ENCODE peak calls at places on chromosomes 7 and 10, in six cellular contexts. P is IMR-90, L is H9, V is neuronal stem cell, K is H1, W is mesenchymal stem cell. D is an unnamed sample.
A peak's percentile ranks its signal among the peaks of the same experiment; 100 is the strongest.

GRCh38 chr10:86756511-86757109 is at the start of gene BMPR1A:
- DNase-seq in P (peak; percentile 86), L (peak; percentile 91), V (peak; percentile 57), K (no peak), W (no peak), D (peak; percentile 97)

GRCh38 chr7:54743580-54743979 is 15.4 kb downstream of the SEC61G start:
- DNase-seq in P (peak; percentile 24), L (no peak), V (no peak), K (no peak), W (peak; percentile 4), D (no peak)

GRCh38 chr10:86178401-86179142 is 188.0 kb downstream of the GRID1 start:
- DNase-seq in P (no peak), L (peak; percentile 84), V (peak; percentile 12), K (peak; percentile 83), W (no peak), D (peak; percentile 73)

GRCh38 chr7:68321776-68322496 is 1276.3 kb upstream of the AUTS2 start:
- DNase-seq in P (no peak), L (no peak), V (no peak), K (no peak), W (no peak), D (no peak)

GRCh38 chr10:102616071-102616770 is 28.1 kb upstream of the TRIM8 start:
- DNase-seq in P (no peak), L (no peak), V (no peak), K (no peak), W (peak; percentile 56), D (no peak)

GRCh38 chr7:44967571-44968446 is 11.0 kb downstream of the MYO1G start:
- DNase-seq in P (no peak), L (peak; percentile 78), V (no peak), K (peak; percentile 72), W (no peak), D (peak; percentile 60)

GRCh38 chr7:141527076-141527475 is 24.1 kb upstream of the AGK start:
- DNase-seq in P (no peak), L (no peak), V (no peak), K (no peak), W (no peak), D (no peak)

GRCh38 chr7:27175005-27175625 is 995 bp upstream of the HOXA10 start:
- DNase-seq in P (no peak), L (peak; percentile 36), V (no peak), K (peak; percentile 45), W (no peak), D (peak; percentile 52)

GRCh38 chr7:133535308-133535707 is 282.4 kb downstream of the EXOC4 start:
- DNase-seq in P (no peak), L (no peak), V (no peak), K (no peak), W (no peak), D (peak; percentile 11)

GRCh38 chr10:49292565-49293207 is 6.3 kb upstream of the C10orf71 start:
- DNase-seq in P (no peak), L (no peak), V (no peak), K (no peak), W (no peak), D (no peak)

GRCh38 chr10:97760461-97761257 is 11.1 kb downstream of the SFRP5 start:
- DNase-seq in P (no peak), L (no peak), V (no peak), K (no peak), W (no peak), D (no peak)

GRCh38 chr10:97761331-97761865 is 10.4 kb downstream of the SFRP5 start:
- DNase-seq in P (no peak), L (no peak), V (no peak), K (no peak), W (no peak), D (no peak)

GRCh38 chr10:97762056-97762455 is 9.7 kb downstream of the SFRP5 start:
- DNase-seq in P (no peak), L (no peak), V (no peak), K (no peak), W (no peak), D (no peak)

GRCh38 chr10:97759157-97759980 is 12.4 kb downstream of the SFRP5 start:
- DNase-seq in P (peak; percentile 52), L (peak; percentile 87), V (peak; percentile 68), K (peak; percentile 95), W (peak; percentile 68), D (peak; percentile 88)

GRCh38 chr10:97759981-97760345 is 11.8 kb downstream of the SFRP5 start:
- DNase-seq in P (no peak), L (no peak), V (no peak), K (no peak), W (no peak), D (no peak)
- H2BK15ac ChIP-seq in P (no peak overlapping the region), L (no peak overlapping the region), V (no peak overlapping the region), K (no peak overlapping the region), W (no peak overlapping the region), D (no peak overlapping the region)

DNA sequence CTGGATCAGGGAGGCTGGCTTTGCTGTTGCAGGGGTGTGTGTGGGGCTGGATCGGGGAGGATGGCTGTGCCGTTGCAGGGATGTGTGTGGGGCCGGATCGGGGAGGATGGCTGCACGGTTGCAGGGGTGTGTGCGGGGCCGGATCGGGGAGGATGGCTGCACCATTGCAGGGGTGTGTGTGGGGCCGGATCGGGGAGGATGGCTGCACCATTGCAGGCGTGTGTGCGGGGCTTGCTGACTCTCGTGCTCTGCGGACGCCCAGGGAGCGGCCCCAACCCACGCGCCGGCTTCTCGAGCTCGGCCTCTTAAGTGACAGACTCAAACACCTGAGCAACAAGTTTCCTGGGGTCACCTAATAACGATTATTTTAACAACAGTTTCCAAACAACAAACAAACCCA is 518.2 kb downstream of the DNAJB6 start:
- DNase-seq in P (no peak), L (no peak), V (no peak), K (no peak), W (no peak), D (no peak)
- H2BK15ac ChIP-seq in P (no peak overlapping the region), L (no peak overlapping the region), V (peak overlapping the region; percentile 95), K (no peak overlapping the region), W (no peak overlapping the region), D (no peak overlapping the region)

DNA sequence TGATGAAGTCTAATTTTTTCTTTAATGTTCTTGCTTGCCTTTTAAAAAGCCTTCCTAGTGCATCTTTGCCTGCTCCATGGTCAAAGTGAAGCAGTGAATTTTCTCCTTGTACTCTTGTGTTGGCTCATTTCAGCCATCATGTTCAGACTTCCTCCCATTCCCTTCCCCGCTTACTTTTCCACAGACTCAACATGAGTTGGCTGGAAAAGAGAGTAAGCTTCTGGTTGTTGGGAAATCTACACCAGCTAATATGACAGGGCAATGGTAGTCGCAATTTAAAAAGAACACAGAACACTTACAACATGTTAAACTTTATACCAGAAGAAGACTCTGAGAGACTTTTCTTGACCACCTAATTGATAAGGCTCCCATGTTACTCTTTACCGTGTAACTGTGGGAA is 24.3 kb upstream of the PDK4 start:
- DNase-seq in P (no peak), L (no peak), V (no peak), K (no peak), W (no peak), D (no peak)
- H2BK15ac ChIP-seq in P (no peak overlapping the region), L (no peak overlapping the region), V (no peak overlapping the region), K (no peak overlapping the region), W (no peak overlapping the region), D (no peak overlapping the region)

GRCh38 chr7:90951229-90951628 is 313.0 kb upstream of the FZD1 start:
- DNase-seq in P (no peak), L (no peak), V (no peak), K (no peak), W (no peak), D (no peak)
- H2BK15ac ChIP-seq in P (no peak overlapping the region), L (no peak overlapping the region), V (no peak overlapping the region), K (no peak overlapping the region), W (no peak overlapping the region), D (no peak overlapping the region)

GRCh38 chr10:18875480-18875879 is 173.1 kb upstream of the MALRD1 start:
- DNase-seq in P (peak; percentile 4), L (no peak), V (no peak), K (no peak), W (no peak), D (no peak)
- H2BK15ac ChIP-seq in P (no peak overlapping the region), L (no peak overlapping the region), V (no peak overlapping the region), K (no peak overlapping the region), W (no peak overlapping the region), D (no peak overlapping the region)

DNA sequence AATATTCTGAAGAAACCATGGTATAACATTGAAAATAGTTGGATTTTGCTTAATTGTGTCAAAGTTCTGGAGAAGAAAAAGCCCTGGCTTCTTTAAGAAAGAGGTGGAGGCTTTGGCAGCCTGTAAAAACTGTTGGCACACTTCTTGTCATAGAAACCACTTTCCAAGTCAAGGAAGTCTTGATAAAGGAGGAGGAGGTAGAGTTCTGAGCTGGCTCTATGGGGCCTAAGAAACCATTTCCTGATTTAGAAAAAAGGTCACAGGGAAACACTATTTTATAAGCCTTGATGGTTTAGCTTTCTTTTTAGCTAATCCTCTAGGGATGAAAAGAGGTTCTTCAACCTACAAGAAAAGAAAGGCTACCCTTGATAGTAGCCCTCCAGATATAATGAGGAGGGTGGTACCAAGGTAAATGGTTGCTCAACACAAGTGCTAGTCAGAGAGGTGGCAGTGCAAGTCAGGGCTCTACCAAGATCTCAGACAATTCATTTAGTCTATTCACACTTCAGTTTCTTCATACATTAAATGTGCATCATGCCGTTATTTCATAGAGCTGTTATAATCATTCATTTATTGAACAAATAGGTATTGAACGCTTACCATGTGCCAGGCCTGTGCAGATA is 346.9 kb downstream of the RNLS start:
- DNase-seq in P (no peak), L (no peak), V (no peak), K (no peak), W (no peak), D (no peak)
- H2BK15ac ChIP-seq in P (no peak overlapping the region), L (no peak overlapping the region), V (no peak overlapping the region), K (no peak overlapping the region), W (no peak overlapping the region), D (no peak overlapping the region)

GRCh38 chr10:70266056-70266455 is 17.7 kb downstream of the NPFFR1 start:
- DNase-seq in P (no peak), L (no peak), V (no peak), K (no peak), W (no peak), D (no peak)
- H2BK15ac ChIP-seq in P (peak overlapping the region; percentile 75), L (no peak overlapping the region), V (no peak overlapping the region), K (no peak overlapping the region), W (no peak overlapping the region), D (no peak overlapping the region)

D was measured in mesendoderm.